ENCODE peak calls at places on chromosomes 12 and 14, in nine cellular contexts. One of them, this sample, is unnamed.
A peak's percentile ranks its signal among the peaks of the same experiment; 100 is the strongest.

GRCh38 chr12:1933342-1933992 is 15.0 kb upstream of the CACNA2D4 start:
- DNase-seq in Right ventricle myocardium superior: no peak
- DNase-seq in activated T-cell treated with anti-CD3 and anti-CD28 coated beads for 1 hour: no peak
- DNase-seq in hypothalamus: no peak
- DNase-seq in cardiac muscle cell: no peak
- DNase-seq in uterus: no peak
- DNase-seq in T-helper 2 cell: no peak
- DNase-seq in activated CD4-positive, alpha-beta T cell treated with anti-CD3 and anti-CD28 coated beads, Interleukin-2, amount 10 ng/mL, durations not matched to agents 7 days and 5 days: no peak
- DNase-seq in anterior cingulate cortex: no peak
- DNase-seq in this sample: no peak

GRCh38 chr12:51832708-51833107 is 15.8 kb downstream of the FIGNL2 start:
- DNase-seq in T-helper 2 cell: no peak
- DNase-seq in uterus: no peak
- DNase-seq in cardiac muscle cell: peak; percentile 32
- DNase-seq in anterior cingulate cortex: no peak
- DNase-seq in activated T-cell treated with anti-CD3 and anti-CD28 coated beads for 1 hour: no peak
- DNase-seq in hypothalamus: no peak
- DNase-seq in Right ventricle myocardium superior: no peak
- DNase-seq in activated CD4-positive, alpha-beta T cell treated with anti-CD3 and anti-CD28 coated beads, Interleukin-2, amount 10 ng/mL, durations not matched to agents 7 days and 5 days: peak; percentile 30
- DNase-seq in this sample: no peak

GRCh38 chr12:7844131-7844530 is 28.6 kb downstream of the SLC2A14 start:
- DNase-seq in cardiac muscle cell: no peak
- DNase-seq in anterior cingulate cortex: no peak
- DNase-seq in activated CD4-positive, alpha-beta T cell treated with anti-CD3 and anti-CD28 coated beads, Interleukin-2, amount 10 ng/mL, durations not matched to agents 7 days and 5 days: no peak
- DNase-seq in Right ventricle myocardium superior: no peak
- DNase-seq in T-helper 2 cell: no peak
- DNase-seq in uterus: no peak
- DNase-seq in hypothalamus: no peak
- DNase-seq in activated T-cell treated with anti-CD3 and anti-CD28 coated beads for 1 hour: no peak
- DNase-seq in this sample: no peak

GRCh38 chr12:6375269-6376078 is at the start of gene SCNN1A:
- DNase-seq in activated CD4-positive, alpha-beta T cell treated with anti-CD3 and anti-CD28 coated beads, Interleukin-2, amount 10 ng/mL, durations not matched to agents 7 days and 5 days: no peak
- DNase-seq in activated T-cell treated with anti-CD3 and anti-CD28 coated beads for 1 hour: no peak
- DNase-seq in hypothalamus: no peak
- DNase-seq in uterus: peak; percentile 30
- DNase-seq in T-helper 2 cell: no peak
- DNase-seq in cardiac muscle cell: no peak
- DNase-seq in Right ventricle myocardium superior: no peak
- DNase-seq in anterior cingulate cortex: no peak
- DNase-seq in this sample: no peak

GRCh38 chr14:87430810-87431209 is 562.2 kb downstream of the GALC start:
- DNase-seq in uterus: no peak
- DNase-seq in activated CD4-positive, alpha-beta T cell treated with anti-CD3 and anti-CD28 coated beads, Interleukin-2, amount 10 ng/mL, durations not matched to agents 7 days and 5 days: no peak
- DNase-seq in cardiac muscle cell: peak; percentile 9
- DNase-seq in T-helper 2 cell: no peak
- DNase-seq in anterior cingulate cortex: no peak
- DNase-seq in Right ventricle myocardium superior: no peak
- DNase-seq in activated T-cell treated with anti-CD3 and anti-CD28 coated beads for 1 hour: no peak
- DNase-seq in hypothalamus: no peak
- DNase-seq in this sample: no peak

GRCh38 chr12:12560587-12561304 is 1.9 kb downstream of the DUSP16 start:
- DNase-seq in T-helper 2 cell: peak; percentile 77
- DNase-seq in uterus: peak; percentile 36
- DNase-seq in Right ventricle myocardium superior: no peak
- DNase-seq in anterior cingulate cortex: peak; percentile 28
- DNase-seq in hypothalamus: peak; percentile 1
- DNase-seq in activated T-cell treated with anti-CD3 and anti-CD28 coated beads for 1 hour: peak; percentile 31
- DNase-seq in activated CD4-positive, alpha-beta T cell treated with anti-CD3 and anti-CD28 coated beads, Interleukin-2, amount 10 ng/mL, durations not matched to agents 7 days and 5 days: peak; percentile 76
- DNase-seq in cardiac muscle cell: peak; percentile 76
- DNase-seq in this sample: peak; percentile 62

GRCh38 chr12:127008758-127009403 is 1258.1 kb upstream of the TMEM132C start:
- DNase-seq in T-helper 2 cell: no peak
- DNase-seq in cardiac muscle cell: no peak
- DNase-seq in activated T-cell treated with anti-CD3 and anti-CD28 coated beads for 1 hour: no peak
- DNase-seq in anterior cingulate cortex: no peak
- DNase-seq in activated CD4-positive, alpha-beta T cell treated with anti-CD3 and anti-CD28 coated beads, Interleukin-2, amount 10 ng/mL, durations not matched to agents 7 days and 5 days: no peak
- DNase-seq in Right ventricle myocardium superior: no peak
- DNase-seq in hypothalamus: no peak
- DNase-seq in uterus: no peak
- DNase-seq in this sample: no peak

GRCh38 chr14:34682787-34683321 is 31.5 kb downstream of the CFL2 start:
- DNase-seq in hypothalamus: no peak
- DNase-seq in anterior cingulate cortex: no peak
- DNase-seq in activated CD4-positive, alpha-beta T cell treated with anti-CD3 and anti-CD28 coated beads, Interleukin-2, amount 10 ng/mL, durations not matched to agents 7 days and 5 days: peak; percentile 24
- DNase-seq in cardiac muscle cell: peak; percentile 39
- DNase-seq in activated T-cell treated with anti-CD3 and anti-CD28 coated beads for 1 hour: no peak
- DNase-seq in T-helper 2 cell: no peak
- DNase-seq in uterus: no peak
- DNase-seq in Right ventricle myocardium superior: no peak
- DNase-seq in this sample: no peak

GRCh38 chr12:2998789-2999264 is 39.6 kb downstream of the TEAD4 start:
- DNase-seq in T-helper 2 cell: no peak
- DNase-seq in Right ventricle myocardium superior: peak; percentile 63
- DNase-seq in cardiac muscle cell: peak; percentile 72
- DNase-seq in activated CD4-positive, alpha-beta T cell treated with anti-CD3 and anti-CD28 coated beads, Interleukin-2, amount 10 ng/mL, durations not matched to agents 7 days and 5 days: no peak
- DNase-seq in hypothalamus: no peak
- DNase-seq in anterior cingulate cortex: peak; percentile 4
- DNase-seq in uterus: peak; percentile 86
- DNase-seq in activated T-cell treated with anti-CD3 and anti-CD28 coated beads for 1 hour: no peak
- DNase-seq in this sample: no peak

GRCh38 chr14:65937079-65937803 is 524.7 kb downstream of the FUT8 start:
- DNase-seq in Right ventricle myocardium superior: no peak
- DNase-seq in T-helper 2 cell: no peak
- DNase-seq in hypothalamus: no peak
- DNase-seq in anterior cingulate cortex: no peak
- DNase-seq in activated T-cell treated with anti-CD3 and anti-CD28 coated beads for 1 hour: no peak
- DNase-seq in cardiac muscle cell: no peak
- DNase-seq in uterus: no peak
- DNase-seq in activated CD4-positive, alpha-beta T cell treated with anti-CD3 and anti-CD28 coated beads, Interleukin-2, amount 10 ng/mL, durations not matched to agents 7 days and 5 days: no peak
- DNase-seq in this sample: no peak

GRCh38 chr14:79037593-79037992 is 867.4 kb downstream of the NRXN3 start:
- DNase-seq in hypothalamus: no peak
- DNase-seq in activated T-cell treated with anti-CD3 and anti-CD28 coated beads for 1 hour: no peak
- DNase-seq in anterior cingulate cortex: no peak
- DNase-seq in cardiac muscle cell: no peak
- DNase-seq in T-helper 2 cell: no peak
- DNase-seq in Right ventricle myocardium superior: no peak
- DNase-seq in activated CD4-positive, alpha-beta T cell treated with anti-CD3 and anti-CD28 coated beads, Interleukin-2, amount 10 ng/mL, durations not matched to agents 7 days and 5 days: no peak
- DNase-seq in uterus: no peak
- DNase-seq in this sample: no peak

GRCh38 chr14:71714225-71714624 is 218.0 kb upstream of the RGS6 start:
- DNase-seq in uterus: no peak
- DNase-seq in activated T-cell treated with anti-CD3 and anti-CD28 coated beads for 1 hour: no peak
- DNase-seq in cardiac muscle cell: peak; percentile 88
- DNase-seq in activated CD4-positive, alpha-beta T cell treated with anti-CD3 and anti-CD28 coated beads, Interleukin-2, amount 10 ng/mL, durations not matched to agents 7 days and 5 days: no peak
- DNase-seq in T-helper 2 cell: no peak
- DNase-seq in Right ventricle myocardium superior: no peak
- DNase-seq in hypothalamus: no peak
- DNase-seq in anterior cingulate cortex: no peak
- DNase-seq in this sample: no peak

GRCh38 chr14:21039585-21040369 is 2.4 kb upstream of the RNASE7 start:
- DNase-seq in activated T-cell treated with anti-CD3 and anti-CD28 coated beads for 1 hour: no peak
- DNase-seq in anterior cingulate cortex: peak; percentile 50
- DNase-seq in activated CD4-positive, alpha-beta T cell treated with anti-CD3 and anti-CD28 coated beads, Interleukin-2, amount 10 ng/mL, durations not matched to agents 7 days and 5 days: peak; percentile 32
- DNase-seq in Right ventricle myocardium superior: peak; percentile 52
- DNase-seq in T-helper 2 cell: peak; percentile 10
- DNase-seq in uterus: peak; percentile 60
- DNase-seq in hypothalamus: peak; percentile 44
- DNase-seq in cardiac muscle cell: peak; percentile 86
- DNase-seq in this sample: no peak

GRCh38 chr14:73239463-73240241 is 2.3 kb downstream of the PAPLN start:
- DNase-seq in anterior cingulate cortex: peak; percentile 15
- DNase-seq in activated CD4-positive, alpha-beta T cell treated with anti-CD3 and anti-CD28 coated beads, Interleukin-2, amount 10 ng/mL, durations not matched to agents 7 days and 5 days: no peak
- DNase-seq in Right ventricle myocardium superior: peak; percentile 78
- DNase-seq in hypothalamus: peak; percentile 54
- DNase-seq in activated T-cell treated with anti-CD3 and anti-CD28 coated beads for 1 hour: no peak
- DNase-seq in uterus: peak; percentile 61
- DNase-seq in cardiac muscle cell: peak; percentile 72
- DNase-seq in T-helper 2 cell: no peak
- DNase-seq in this sample: no peak

GRCh38 chr12:114692558-114693531 is 8.9 kb upstream of the TBX3 start:
- DNase-seq in uterus: peak; percentile 41
- DNase-seq in cardiac muscle cell: no peak
- DNase-seq in activated T-cell treated with anti-CD3 and anti-CD28 coated beads for 1 hour: no peak
- DNase-seq in hypothalamus: no peak
- DNase-seq in activated CD4-positive, alpha-beta T cell treated with anti-CD3 and anti-CD28 coated beads, Interleukin-2, amount 10 ng/mL, durations not matched to agents 7 days and 5 days: no peak
- DNase-seq in T-helper 2 cell: no peak
- DNase-seq in Right ventricle myocardium superior: no peak
- DNase-seq in anterior cingulate cortex: no peak
- DNase-seq in this sample: no peak

GRCh38 chr14:95527392-95528002 is 7.4 kb upstream of the GLRX5 start:
- DNase-seq in uterus: peak; percentile 63
- DNase-seq in cardiac muscle cell: peak; percentile 83
- DNase-seq in T-helper 2 cell: no peak
- DNase-seq in anterior cingulate cortex: no peak
- DNase-seq in hypothalamus: peak; percentile 21
- DNase-seq in activated CD4-positive, alpha-beta T cell treated with anti-CD3 and anti-CD28 coated beads, Interleukin-2, amount 10 ng/mL, durations not matched to agents 7 days and 5 days: peak; percentile 64
- DNase-seq in activated T-cell treated with anti-CD3 and anti-CD28 coated beads for 1 hour: no peak
- DNase-seq in Right ventricle myocardium superior: no peak
- DNase-seq in this sample: no peak

GRCh38 chr12:55745361-55746146 is 2.6 kb downstream of the GDF11 start:
- DNase-seq in activated T-cell treated with anti-CD3 and anti-CD28 coated beads for 1 hour: no peak
- DNase-seq in T-helper 2 cell: no peak
- DNase-seq in hypothalamus: no peak
- DNase-seq in anterior cingulate cortex: no peak
- DNase-seq in activated CD4-positive, alpha-beta T cell treated with anti-CD3 and anti-CD28 coated beads, Interleukin-2, amount 10 ng/mL, durations not matched to agents 7 days and 5 days: no peak
- DNase-seq in Right ventricle myocardium superior: no peak
- DNase-seq in uterus: no peak
- DNase-seq in cardiac muscle cell: peak; percentile 77
- DNase-seq in this sample: no peak

GRCh38 chr14:21098892-21099595 is 589 bp upstream of the ZNF219 start:
- DNase-seq in hypothalamus: no peak
- DNase-seq in cardiac muscle cell: no peak
- DNase-seq in activated T-cell treated with anti-CD3 and anti-CD28 coated beads for 1 hour: no peak
- DNase-seq in activated CD4-positive, alpha-beta T cell treated with anti-CD3 and anti-CD28 coated beads, Interleukin-2, amount 10 ng/mL, durations not matched to agents 7 days and 5 days: no peak
- DNase-seq in anterior cingulate cortex: no peak
- DNase-seq in T-helper 2 cell: no peak
- DNase-seq in uterus: no peak
- DNase-seq in Right ventricle myocardium superior: no peak
- DNase-seq in this sample: no peak

This sample was measured in CD8-positive, alpha-beta T cell.